ENCODE peak calls at places on chromosomes 2 and 18, in five cellular contexts. B, V, F, X and W are unnamed samples.

GRCh38 chr2:154477319-154477718 is 221.2 kb upstream of the KCNJ3 start:
- DNase-seq in B (no peak), V (no peak), F (no peak), X (no peak), W (no peak)

GRCh38 chr2:149894760-149895159 is 307.2 kb upstream of the MMADHC start:
- DNase-seq in B (no peak), V (no peak), F (no peak), X (no peak), W (no peak)

GRCh38 chr18:46213295-46213694 is 109.1 kb downstream of the HAUS1 start:
- DNase-seq in B (no peak), V (no peak), F (no peak), X (no peak), W (no peak)

GRCh38 chr2:157874997-157875719 is 972 bp downstream of the ACVR1 start:
- DNase-seq in B (no peak), V (no peak), F (peak; percentile 11), X (no peak), W (no peak)

GRCh38 chr2:19408592-19408991 is 50.2 kb upstream of the OSR1 start:
- DNase-seq in B (no peak), V (no peak), F (no peak), X (no peak), W (no peak)

GRCh38 chr2:161844845-161845244 is 220.6 kb downstream of the SLC4A10 start:
- DNase-seq in B (no peak), V (no peak), F (no peak), X (no peak), W (no peak)

GRCh38 chr2:140975237-140975636 is 1155.6 kb downstream of the LRP1B start:
- DNase-seq in B (no peak), V (no peak), F (no peak), X (no peak), W (no peak)

GRCh38 chr2:111995148-111995547 is 59.9 kb upstream of the TMEM87B start:
- DNase-seq in B (no peak), V (no peak), F (peak; percentile 62), X (no peak), W (no peak)

GRCh38 chr2:37919631-37920032 is 5.5 kb upstream of the RMDN2 start:
- DNase-seq in B (no peak), V (no peak), F (no peak), X (no peak), W (no peak)